ENCODE peak calls at places on chromosomes 7 and 10, in five cellular contexts. J is GM23338, D is HepG2, O is SK-N-SH, E is HCT116. U is an unnamed sample.

GRCh38 chr7:98900815-98901214 is 22.5 kb downstream of the TRRAP start:
- DNase-seq in J (no peak), D (no peak), O (no peak), E (no peak), U (no peak)

GRCh38 chr7:121305109-121305508 is 23.7 kb upstream of the WNT16 start:
- DNase-seq in J (peak), D (no peak), O (no peak), E (no peak), U (no peak)

GRCh38 chr10:114605155-114605797 is 52.8 kb downstream of the ABLIM1 start:
- DNase-seq in J (no peak), D (peak), O (no peak), E (no peak), U (no peak)

GRCh38 chr10:30553625-30554442 is 75.7 kb downstream of the LYZL2 start:
- DNase-seq in J (peak), D (peak), O (no peak), E (no peak), U (no peak)

GRCh38 chr7:27914409-27914808 is 174.4 kb downstream of the TAX1BP1 start:
- DNase-seq in J (no peak), D (no peak), O (no peak), E (no peak), U (no peak)

GRCh38 chr7:88312061-88312663 is 5.5 kb upstream of the STEAP4 start:
- DNase-seq in J (no peak), D (no peak), O (no peak), E (no peak), U (no peak)

GRCh38 chr7:19916011-19916410 is 142.6 kb upstream of the TMEM196 start:
- DNase-seq in J (no peak), D (no peak), O (no peak), E (peak), U (no peak)

GRCh38 chr10:121043124-121043849 is 192.1 kb downstream of the WDR11 start:
- DNase-seq in J (no peak), D (peak), O (no peak), E (no peak), U (no peak)

GRCh38 chr10:95360122-95360715 is 69.4 kb upstream of the PDLIM1 start:
- DNase-seq in J (no peak), D (no peak), O (no peak), E (no peak), U (no peak)

GRCh38 chr10:6139470-6139869 is 50.6 kb downstream of the RBM17 start:
- DNase-seq in J (no peak), D (no peak), O (no peak), E (no peak), U (no peak)

GRCh38 chr10:93501650-93502049 is 5.2 kb downstream of the CEP55 start:
- DNase-seq in J (no peak), D (no peak), O (no peak), E (no peak), U (no peak)

GRCh38 chr7:102284891-102285540 is 1.7 kb upstream of the SH2B2 start:
- DNase-seq in J (no peak), D (no peak), O (peak), E (no peak), U (peak)

GRCh38 chr7:69448071-69448470 is 150.2 kb upstream of the AUTS2 start:
- DNase-seq in J (no peak), D (no peak), O (no peak), E (no peak), U (no peak)

GRCh38 chr10:119535310-119535709 is 7.2 kb downstream of the RGS10 start:
- DNase-seq in J (no peak), D (no peak), O (no peak), E (no peak), U (no peak)

GRCh38 chr10:82321734-82322133 is 446.7 kb downstream of the NRG3 start:
- DNase-seq in J (no peak), D (no peak), O (no peak), E (no peak), U (no peak)

GRCh38 chr10:132836248-132836831 is 50.4 kb upstream of the NKX6-2 start:
- DNase-seq in J (no peak), D (no peak), O (peak), E (no peak), U (no peak)

GRCh38 chr10:55668326-55668922 is 692.6 kb downstream of the ZWINT start:
- DNase-seq in J (peak), D (peak), O (no peak), E (no peak), U (no peak)

GRCh38 chr7:91239171-91239604 is 25.0 kb upstream of the FZD1 start:
- DNase-seq in J (no peak), D (no peak), O (no peak), E (no peak), U (peak)

GRCh38 chr7:156015237-156016020 is 203.2 kb upstream of the SHH start:
- DNase-seq in J (no peak), D (no peak), O (no peak), E (no peak), U (no peak)

GRCh38 chr10:99235872-99236626 is 397 bp upstream of the HPSE2 start:
- DNase-seq in J (peak), D (no peak), O (peak), E (no peak), U (no peak)

GRCh38 chr10:11697718-11698527 is 44.3 kb upstream of the ECHDC3 start:
- DNase-seq in J (no peak), D (peak), O (no peak), E (no peak), U (no peak)

GRCh38 chr10:73991846-73992245 is 6.1 kb upstream of the VCL start:
- DNase-seq in J (no peak), D (no peak), O (no peak), E (no peak), U (peak)

GRCh38 chr7:16697507-16698199 is 51.7 kb downstream of the BZW2 start:
- DNase-seq in J (no peak), D (no peak), O (no peak), E (no peak), U (no peak)

GRCh38 chr10:102727037-102727818 is 12.8 kb downstream of the SFXN2 start:
- DNase-seq in J (no peak), D (no peak), O (no peak), E (no peak), U (no peak)

GRCh38 chr7:46814516-46815250 is 767.2 kb downstream of the TNS3 start:
- DNase-seq in J (no peak), D (no peak), O (no peak), E (no peak), U (no peak)

GRCh38 chr7:11343818-11344413 is 370.2 kb downstream of the PHF14 start:
- DNase-seq in J (peak), D (peak), O (peak), E (peak), U (peak)

GRCh38 chr7:2601065-2601464 is 30.7 kb upstream of the TTYH3 start:
- DNase-seq in J (peak), D (no peak), O (no peak), E (no peak), U (no peak)

GRCh38 chr7:116633131-116633988 is 38.6 kb upstream of the MET start:
- DNase-seq in J (no peak), D (no peak), O (no peak), E (no peak), U (no peak)

GRCh38 chr7:73715648-73716317 is 3.7 kb downstream of the STX1A start:
- DNase-seq in J (no peak), D (peak), O (no peak), E (peak), U (peak)
- TF ChIP-seq REST in J (no peak), D (no peak), O (peak), E (no peak), U (no peak)

DNA sequence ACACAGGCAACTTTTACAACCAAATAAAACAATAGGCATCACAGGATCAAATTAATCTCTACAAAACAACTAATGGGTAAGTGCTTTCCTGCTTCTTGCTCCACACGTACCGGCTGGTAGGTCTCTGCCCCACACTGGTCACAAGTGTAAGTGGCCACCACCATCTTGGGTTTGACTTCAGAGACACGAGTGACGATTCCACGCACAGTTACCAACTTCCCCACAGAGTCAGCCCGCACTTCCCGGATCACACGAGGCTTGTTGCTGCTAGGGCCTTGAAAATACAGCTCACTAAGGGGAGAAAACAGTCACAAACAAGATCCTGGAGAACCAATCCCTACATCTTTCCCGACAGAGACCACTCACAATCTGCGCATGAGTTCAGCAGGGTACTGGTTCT is 2.3 kb downstream of the MCM7 start:
- DNase-seq in J (no peak), D (no peak), O (no peak), E (no peak), U (no peak)
- TF ChIP-seq POLR2AphosphoS5 in J (no peak), D (no peak), O (no peak), E (no peak), U (no peak)

GRCh38 chr7:157791666-157792065 is 454.9 kb downstream of the DNAJB6 start:
- DNase-seq in J (no peak), D (no peak), O (no peak), E (no peak), U (no peak)
- H3K4me3 ChIP-seq in J (no peak), D (no peak), O (no peak), E (no peak), U (no peak)

DNA sequence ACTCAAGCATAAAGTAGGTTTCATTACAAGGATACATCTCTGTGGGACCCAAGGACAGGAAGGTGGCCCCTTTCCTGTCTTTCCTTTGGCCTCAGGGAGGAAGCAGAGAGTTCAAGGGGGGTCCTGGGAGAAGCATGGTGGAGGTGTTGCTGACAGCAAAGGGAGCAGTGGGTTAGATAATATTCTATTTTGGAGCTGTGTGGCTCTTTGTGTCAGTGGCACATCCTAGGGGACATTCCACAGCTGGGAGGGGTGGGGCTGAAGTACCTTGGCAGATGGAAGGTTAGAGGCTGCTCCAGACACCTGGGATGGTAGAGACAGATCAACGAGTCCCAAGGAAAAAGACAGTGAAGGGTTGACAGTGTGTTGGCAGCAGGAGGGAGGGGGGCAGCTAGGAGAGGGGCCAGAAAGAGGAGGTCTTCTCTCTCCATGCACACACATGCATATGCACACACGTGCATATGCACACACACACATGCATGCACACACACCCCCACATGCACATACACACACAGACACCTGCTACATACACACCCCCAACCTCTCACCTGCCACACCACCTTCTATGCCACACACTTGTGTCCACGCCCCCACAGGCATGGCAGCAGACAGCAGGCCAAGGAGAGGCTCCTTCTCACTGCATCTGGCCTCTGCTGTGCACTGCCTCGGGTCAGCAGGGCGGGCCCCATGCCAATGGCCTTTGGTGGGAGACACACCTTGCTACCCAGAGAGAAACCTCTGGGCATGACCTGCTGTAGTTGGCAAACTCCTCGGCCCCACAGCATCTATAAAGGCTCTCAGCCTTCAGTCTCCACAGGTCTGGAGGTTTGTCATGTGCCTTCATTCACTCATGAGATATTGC is 5.6 kb upstream of the POLD2 start:
- DNase-seq in J (no peak), D (no peak), O (no peak), E (no peak), U (no peak)
- TF ChIP-seq REST in J (no peak), D (no peak), O (no peak), E (no peak), U (no peak)

GRCh38 chr10:52455095-52455494 is 141.0 kb downstream of the DKK1 start:
- DNase-seq in J (no peak), D (no peak), O (no peak), E (no peak), U (no peak)
- TF ChIP-seq POLR2AphosphoS5 in J (no peak), D (no peak), O (no peak), E (no peak), U (no peak)

DNA sequence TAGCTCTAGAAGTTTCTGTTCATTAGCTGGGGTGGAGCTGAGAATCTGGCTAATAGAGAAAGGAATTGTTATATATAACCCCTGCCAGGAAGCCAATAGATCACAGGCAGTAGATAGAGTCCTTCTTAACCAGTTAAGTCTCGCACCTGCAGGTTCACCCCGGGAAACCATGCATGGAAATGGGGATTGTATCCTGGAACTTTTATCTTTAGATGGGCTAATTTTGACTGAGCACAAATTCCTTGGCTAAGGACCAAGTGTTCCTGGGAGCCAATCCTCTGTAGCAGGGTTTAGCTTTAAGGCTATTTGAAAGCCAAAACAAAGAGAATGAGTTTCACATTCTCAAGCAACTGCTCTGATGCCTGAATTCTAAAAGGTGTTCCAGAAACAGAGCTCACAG is 15.9 kb upstream of the NPVF start:
- DNase-seq in J (peak), D (no peak), O (no peak), E (no peak), U (no peak)
- H3K4me3 ChIP-seq in J (no peak), D (no peak), O (no peak), E (no peak), U (no peak)

DNA sequence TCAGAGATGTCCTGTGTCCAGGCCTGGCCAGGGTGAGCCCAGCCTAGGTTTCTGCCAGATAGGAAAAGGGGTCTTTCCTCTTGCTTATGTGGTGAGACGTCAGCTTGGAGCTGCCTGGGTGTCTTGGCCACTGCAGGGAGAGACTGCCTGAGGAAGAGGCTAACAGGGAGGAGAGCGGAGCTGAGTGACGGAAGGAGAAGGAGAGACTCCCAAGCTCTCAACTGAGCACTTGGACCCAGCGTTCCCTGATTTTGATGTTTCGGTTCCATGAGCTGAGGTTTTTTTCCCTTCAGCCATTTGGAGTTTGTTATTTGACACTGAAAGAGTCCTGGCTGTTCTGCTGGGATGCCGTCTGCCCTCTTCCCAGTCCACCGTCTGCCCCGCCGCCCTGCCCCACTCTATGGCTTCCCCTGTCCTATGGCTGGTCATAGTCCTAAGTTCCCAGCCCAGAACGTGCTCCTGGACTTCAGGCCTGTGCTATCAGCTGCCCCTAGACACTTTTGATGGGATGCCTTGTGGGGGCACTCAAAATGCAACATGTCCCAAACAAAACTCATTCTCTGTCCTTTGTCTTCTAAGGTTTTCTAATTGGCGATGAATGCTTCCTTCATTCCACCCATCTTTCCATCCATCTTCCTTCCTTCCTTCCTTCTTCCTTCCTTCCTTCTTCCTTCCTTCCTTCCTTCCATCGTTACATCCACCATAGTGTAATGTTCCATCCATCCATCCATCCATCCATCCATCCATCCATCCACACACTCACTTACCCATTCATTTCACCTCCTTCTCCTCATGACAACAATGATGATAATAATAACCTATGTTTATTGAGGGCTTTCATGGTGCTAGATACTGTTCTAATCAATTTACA is 20.3 kb upstream of the PCBD1 start:
- DNase-seq in J (no peak), D (no peak), O (peak), E (no peak), U (no peak)
- TF ChIP-seq REST in J (no peak), D (no peak), O (no peak), E (no peak), U (no peak)

GRCh38 chr10:88291289-88292184 is 291.6 kb downstream of the RNLS start:
- DNase-seq in J (peak), D (no peak), O (no peak), E (no peak), U (no peak)

GRCh38 chr10:88288621-88289059 is 294.5 kb downstream of the RNLS start:
- DNase-seq in J (no peak), D (no peak), O (peak), E (no peak), U (no peak)

GRCh38 chr10:88292185-88292514 is 291.0 kb downstream of the RNLS start:
- DNase-seq in J (no peak), D (no peak), O (no peak), E (no peak), U (no peak)

GRCh38 chr10:88286030-88286429 is 297.1 kb downstream of the RNLS start:
- DNase-seq in J (no peak), D (no peak), O (no peak), E (no peak), U (no peak)

GRCh38 chr10:88289342-88289741 is 293.8 kb downstream of the RNLS start:
- DNase-seq in J (no peak), D (no peak), O (no peak), E (no peak), U (no peak)
- TF ChIP-seq POLR2AphosphoS5 in J (no peak), D (no peak), O (no peak), E (no peak), U (no peak)

GRCh38 chr7:141071260-141071854 is 2.5 kb upstream of the TMEM178B start:
- DNase-seq in J (peak), D (peak), O (peak), E (peak), U (no peak)
- H3K4me3 ChIP-seq in J (peak), D (no peak), O (peak), E (no peak), U (no peak)

GRCh38 chr10:21445161-21445560 is 80.3 kb downstream of the SKIDA1 start:
- DNase-seq in J (no peak), D (no peak), O (no peak), E (no peak), U (no peak)
- TF ChIP-seq REST in J (no peak), D (no peak), O (no peak), E (no peak), U (no peak)